ENCODE peak calls at places on chromosomes 13 and 19, in ten cellular contexts. One of them, this sample, is unnamed.

GRCh38 chr13:99296270-99296865 is 10.8 kb downstream of the GPR183 start:
- DNase-seq in DND-41: no peak
- DNase-seq in H9: no peak
- DNase-seq in fibroblast of lung: no peak
- DNase-seq in GM23248: no peak
- DNase-seq in neural progenitor cell: no peak
- DNase-seq in endothelial cell of umbilical vein: no peak
- DNase-seq in GM23338: no peak
- DNase-seq in IMR-90: peak; percentile 24
- DNase-seq in H1: no peak
- DNase-seq in this sample: no peak

GRCh38 chr19:11088508-11089253 is 582 bp upstream of the LDLR start:
- DNase-seq in DND-41: no peak
- DNase-seq in IMR-90: no peak
- DNase-seq in GM23248: peak; percentile 35
- DNase-seq in H9: no peak
- DNase-seq in endothelial cell of umbilical vein: no peak
- DNase-seq in H1: no peak
- DNase-seq in GM23338: no peak
- DNase-seq in neural progenitor cell: no peak
- DNase-seq in fibroblast of lung: peak; percentile 64
- DNase-seq in this sample: no peak

GRCh38 chr19:18417250-18418033 is 1.8 kb upstream of the SSBP4 start:
- DNase-seq in GM23248: peak; percentile 82
- DNase-seq in GM23338: peak; percentile 89
- DNase-seq in IMR-90: peak; percentile 73
- DNase-seq in endothelial cell of umbilical vein: peak; percentile 85
- DNase-seq in fibroblast of lung: peak; percentile 83
- DNase-seq in H1: peak; percentile 85
- DNase-seq in DND-41: peak; percentile 67
- DNase-seq in neural progenitor cell: peak; percentile 88
- DNase-seq in H9: peak; percentile 85
- DNase-seq in this sample: peak; percentile 67

GRCh38 chr13:99983401-99984133 is 2.0 kb downstream of the ZIC2 start:
- DNase-seq in fibroblast of lung: no peak
- DNase-seq in neural progenitor cell: peak; percentile 48
- DNase-seq in IMR-90: no peak
- DNase-seq in GM23248: peak; percentile 57
- DNase-seq in H9: peak; percentile 39
- DNase-seq in DND-41: no peak
- DNase-seq in GM23338: peak; percentile 63
- DNase-seq in endothelial cell of umbilical vein: no peak
- DNase-seq in H1: peak; percentile 46
- DNase-seq in this sample: no peak

GRCh38 chr13:39215971-39216370 is 177.7 kb downstream of the NHLRC3 start:
- DNase-seq in H1: no peak
- DNase-seq in fibroblast of lung: no peak
- DNase-seq in IMR-90: no peak
- DNase-seq in GM23248: no peak
- DNase-seq in DND-41: no peak
- DNase-seq in GM23338: no peak
- DNase-seq in endothelial cell of umbilical vein: no peak
- DNase-seq in H9: no peak
- DNase-seq in neural progenitor cell: no peak
- DNase-seq in this sample: no peak

GRCh38 chr13:110062077-110062776 is 244.7 kb downstream of the COL4A1 start:
- DNase-seq in DND-41: no peak
- DNase-seq in H9: no peak
- DNase-seq in GM23248: peak; percentile 59
- DNase-seq in GM23338: no peak
- DNase-seq in fibroblast of lung: no peak
- DNase-seq in H1: no peak
- DNase-seq in neural progenitor cell: no peak
- DNase-seq in IMR-90: peak; percentile 20
- DNase-seq in endothelial cell of umbilical vein: no peak
- DNase-seq in this sample: no peak

GRCh38 chr19:10270616-10271394 is at the start of gene ICAM1:
- DNase-seq in GM23338: peak; percentile 88
- DNase-seq in GM23248: peak; percentile 78
- DNase-seq in DND-41: peak; percentile 80
- DNase-seq in fibroblast of lung: peak; percentile 45
- DNase-seq in endothelial cell of umbilical vein: peak; percentile 92
- DNase-seq in H1: peak; percentile 87
- DNase-seq in neural progenitor cell: peak; percentile 71
- DNase-seq in H9: peak; percentile 88
- DNase-seq in IMR-90: peak; percentile 66
- DNase-seq in this sample: peak; percentile 71

GRCh38 chr19:3494559-3494958 is 5.9 kb downstream of the DOHH start:
- DNase-seq in GM23248: no peak
- DNase-seq in endothelial cell of umbilical vein: no peak
- DNase-seq in DND-41: peak; percentile 96
- DNase-seq in IMR-90: no peak
- DNase-seq in neural progenitor cell: no peak
- DNase-seq in H1: no peak
- DNase-seq in H9: no peak
- DNase-seq in GM23338: no peak
- DNase-seq in fibroblast of lung: no peak
- DNase-seq in this sample: no peak

GRCh38 chr19:57708641-57709354 is at the start of gene ZNF154:
- DNase-seq in IMR-90: peak; percentile 67
- DNase-seq in H9: peak; percentile 91
- DNase-seq in GM23248: peak; percentile 88
- DNase-seq in GM23338: peak; percentile 99
- DNase-seq in fibroblast of lung: peak; percentile 84
- DNase-seq in neural progenitor cell: peak; percentile 94
- DNase-seq in endothelial cell of umbilical vein: peak; percentile 36
- DNase-seq in H1: peak; percentile 81
- DNase-seq in DND-41: peak; percentile 44
- DNase-seq in this sample: no peak

GRCh38 chr13:62643799-62644484 is 1228.3 kb upstream of the PCDH20 start:
- DNase-seq in H9: peak; percentile 40
- DNase-seq in GM23248: no peak
- DNase-seq in neural progenitor cell: peak; percentile 49
- DNase-seq in fibroblast of lung: no peak
- DNase-seq in GM23338: peak; percentile 18
- DNase-seq in endothelial cell of umbilical vein: no peak
- DNase-seq in H1: no peak
- DNase-seq in DND-41: no peak
- DNase-seq in IMR-90: no peak
- DNase-seq in this sample: peak; percentile 79

GRCh38 chr19:40414536-40415535 is 1.7 kb upstream of the PRX start:
- DNase-seq in GM23248: no peak
- DNase-seq in fibroblast of lung: no peak
- DNase-seq in neural progenitor cell: peak; percentile 4
- DNase-seq in endothelial cell of umbilical vein: no peak
- DNase-seq in H1: no peak
- DNase-seq in IMR-90: no peak
- DNase-seq in H9: no peak
- DNase-seq in GM23338: no peak
- DNase-seq in DND-41: no peak
- DNase-seq in this sample: no peak

GRCh38 chr19:16232568-16232967 is 34.9 kb downstream of the AP1M1 start:
- DNase-seq in IMR-90: no peak
- DNase-seq in GM23338: peak; percentile 23
- DNase-seq in GM23248: no peak
- DNase-seq in neural progenitor cell: no peak
- DNase-seq in DND-41: no peak
- DNase-seq in H9: no peak
- DNase-seq in fibroblast of lung: no peak
- DNase-seq in H1: no peak
- DNase-seq in endothelial cell of umbilical vein: no peak
- DNase-seq in this sample: no peak

GRCh38 chr13:27101289-27101688 is 70.3 kb downstream of the USP12 start:
- DNase-seq in endothelial cell of umbilical vein: no peak
- DNase-seq in IMR-90: no peak
- DNase-seq in H1: no peak
- DNase-seq in fibroblast of lung: no peak
- DNase-seq in GM23338: no peak
- DNase-seq in H9: no peak
- DNase-seq in GM23248: no peak
- DNase-seq in neural progenitor cell: no peak
- DNase-seq in DND-41: no peak
- DNase-seq in this sample: no peak

GRCh38 chr13:27101847-27102246 is 69.8 kb downstream of the USP12 start:
- DNase-seq in H1: no peak
- DNase-seq in fibroblast of lung: no peak
- DNase-seq in GM23248: no peak
- DNase-seq in neural progenitor cell: no peak
- DNase-seq in GM23338: no peak
- DNase-seq in H9: no peak
- DNase-seq in endothelial cell of umbilical vein: no peak
- DNase-seq in DND-41: no peak
- DNase-seq in IMR-90: no peak
- DNase-seq in this sample: no peak

GRCh38 chr13:27110056-27110746 is 61.4 kb downstream of the USP12 start:
- DNase-seq in endothelial cell of umbilical vein: no peak
- DNase-seq in H1: no peak
- DNase-seq in GM23248: no peak
- DNase-seq in H9: no peak
- DNase-seq in IMR-90: no peak
- DNase-seq in DND-41: no peak
- DNase-seq in neural progenitor cell: no peak
- DNase-seq in GM23338: no peak
- DNase-seq in fibroblast of lung: no peak
- DNase-seq in this sample: no peak

GRCh38 chr13:27106144-27106543 is 65.5 kb downstream of the USP12 start:
- DNase-seq in fibroblast of lung: no peak
- DNase-seq in H1: no peak
- DNase-seq in GM23338: no peak
- DNase-seq in H9: no peak
- DNase-seq in DND-41: no peak
- DNase-seq in IMR-90: no peak
- DNase-seq in GM23248: no peak
- DNase-seq in endothelial cell of umbilical vein: no peak
- DNase-seq in neural progenitor cell: no peak
- DNase-seq in this sample: no peak

GRCh38 chr13:27104606-27105005 is 67.0 kb downstream of the USP12 start:
- DNase-seq in GM23248: no peak
- DNase-seq in endothelial cell of umbilical vein: no peak
- DNase-seq in DND-41: no peak
- DNase-seq in H1: no peak
- DNase-seq in fibroblast of lung: no peak
- DNase-seq in IMR-90: no peak
- DNase-seq in H9: no peak
- DNase-seq in neural progenitor cell: no peak
- DNase-seq in GM23338: no peak
- DNase-seq in this sample: no peak
- H4K20me1 ChIP-seq in GM23248: no peaks in the 10 kb centered on the region
- H4K20me1 ChIP-seq in endothelial cell of umbilical vein: peaks cover 2% of the 10 kb centered on the region
- H4K20me1 ChIP-seq in DND-41: peaks cover 7% of the 10 kb centered on the region
- H4K20me1 ChIP-seq in H1: no peaks in the 10 kb centered on the region
- H4K20me1 ChIP-seq in fibroblast of lung: no peaks in the 10 kb centered on the region
- H4K20me1 ChIP-seq in IMR-90: no peaks in the 10 kb centered on the region
- H4K20me1 ChIP-seq in H9: no peaks in the 10 kb centered on the region
- H4K20me1 ChIP-seq in neural progenitor cell: no peaks in the 10 kb centered on the region
- H4K20me1 ChIP-seq in GM23338: peaks cover 4% of the 10 kb centered on the region
- H4K20me1 ChIP-seq in this sample: no peaks in the 10 kb centered on the region

GRCh38 chr19:45876161-45876410 is 9.9 kb downstream of the IRF2BP1 start:
- DNase-seq in endothelial cell of umbilical vein: no peak
- DNase-seq in neural progenitor cell: no peak
- DNase-seq in fibroblast of lung: no peak
- DNase-seq in H9: no peak
- DNase-seq in DND-41: no peak
- DNase-seq in H1: no peak
- DNase-seq in GM23338: no peak
- DNase-seq in GM23248: peak; percentile 18
- DNase-seq in IMR-90: no peak
- DNase-seq in this sample: no peak
- H4K20me1 ChIP-seq in endothelial cell of umbilical vein: no peaks in the 10 kb centered on the region
- H4K20me1 ChIP-seq in neural progenitor cell: no peaks in the 10 kb centered on the region
- H4K20me1 ChIP-seq in fibroblast of lung: no peaks in the 10 kb centered on the region
- H4K20me1 ChIP-seq in H9: peaks cover 3% of the 10 kb centered on the region
- H4K20me1 ChIP-seq in DND-41: peaks cover 2% of the 10 kb centered on the region
- H4K20me1 ChIP-seq in H1: peaks cover 5% of the 10 kb centered on the region
- H4K20me1 ChIP-seq in GM23338: no peaks in the 10 kb centered on the region
- H4K20me1 ChIP-seq in GM23248: no peaks in the 10 kb centered on the region
- H4K20me1 ChIP-seq in IMR-90: no peaks in the 10 kb centered on the region
- H4K20me1 ChIP-seq in this sample: no peaks in the 10 kb centered on the region

GRCh38 chr19:51316688-51317087 is 5.2 kb downstream of the IGLON5 start:
- DNase-seq in endothelial cell of umbilical vein: no peak
- DNase-seq in neural progenitor cell: no peak
- DNase-seq in H9: no peak
- DNase-seq in GM23338: no peak
- DNase-seq in GM23248: no peak
- DNase-seq in fibroblast of lung: no peak
- DNase-seq in IMR-90: no peak
- DNase-seq in H1: no peak
- DNase-seq in DND-41: no peak
- DNase-seq in this sample: no peak
- H4K20me1 ChIP-seq in endothelial cell of umbilical vein: no peaks in the 10 kb centered on the region
- H4K20me1 ChIP-seq in neural progenitor cell: peaks cover 15% of the 10 kb centered on the region
- H4K20me1 ChIP-seq in H9: no peaks in the 10 kb centered on the region
- H4K20me1 ChIP-seq in GM23338: no peaks in the 10 kb centered on the region
- H4K20me1 ChIP-seq in GM23248: no peaks in the 10 kb centered on the region
- H4K20me1 ChIP-seq in fibroblast of lung: no peaks in the 10 kb centered on the region
- H4K20me1 ChIP-seq in IMR-90: no peaks in the 10 kb centered on the region
- H4K20me1 ChIP-seq in H1: peaks cover 3% of the 10 kb centered on the region
- H4K20me1 ChIP-seq in DND-41: peaks cover 3% of the 10 kb centered on the region
- H4K20me1 ChIP-seq in this sample: no peaks in the 10 kb centered on the region

GRCh38 chr13:106490177-106490576 is 45.3 kb downstream of the EFNB2 start:
- DNase-seq in DND-41: no peak
- DNase-seq in GM23248: no peak
- DNase-seq in neural progenitor cell: no peak
- DNase-seq in H1: no peak
- DNase-seq in endothelial cell of umbilical vein: no peak
- DNase-seq in H9: no peak
- DNase-seq in IMR-90: no peak
- DNase-seq in fibroblast of lung: no peak
- DNase-seq in GM23338: no peak
- DNase-seq in this sample: no peak

GRCh38 chr13:106490887-106491321 is 44.6 kb downstream of the EFNB2 start:
- DNase-seq in fibroblast of lung: no peak
- DNase-seq in H9: no peak
- DNase-seq in neural progenitor cell: no peak
- DNase-seq in H1: no peak
- DNase-seq in IMR-90: no peak
- DNase-seq in endothelial cell of umbilical vein: peak; percentile 65
- DNase-seq in GM23338: no peak
- DNase-seq in DND-41: no peak
- DNase-seq in GM23248: no peak
- DNase-seq in this sample: no peak

GRCh38 chr13:106486287-106486686 is 49.2 kb downstream of the EFNB2 start:
- DNase-seq in fibroblast of lung: no peak
- DNase-seq in DND-41: no peak
- DNase-seq in GM23338: no peak
- DNase-seq in endothelial cell of umbilical vein: no peak
- DNase-seq in H1: no peak
- DNase-seq in IMR-90: no peak
- DNase-seq in neural progenitor cell: no peak
- DNase-seq in GM23248: no peak
- DNase-seq in H9: no peak
- DNase-seq in this sample: no peak

GRCh38 chr13:106488671-106489070 is 46.8 kb downstream of the EFNB2 start:
- DNase-seq in endothelial cell of umbilical vein: peak; percentile 12
- DNase-seq in H9: no peak
- DNase-seq in GM23248: no peak
- DNase-seq in IMR-90: no peak
- DNase-seq in GM23338: no peak
- DNase-seq in neural progenitor cell: no peak
- DNase-seq in H1: no peak
- DNase-seq in fibroblast of lung: no peak
- DNase-seq in DND-41: no peak
- DNase-seq in this sample: no peak

GRCh38 chr13:106488075-106488474 is 47.4 kb downstream of the EFNB2 start:
- DNase-seq in H1: no peak
- DNase-seq in endothelial cell of umbilical vein: peak; percentile 1
- DNase-seq in neural progenitor cell: no peak
- DNase-seq in fibroblast of lung: no peak
- DNase-seq in IMR-90: no peak
- DNase-seq in H9: no peak
- DNase-seq in DND-41: no peak
- DNase-seq in GM23248: no peak
- DNase-seq in GM23338: no peak
- DNase-seq in this sample: no peak
- H4K20me1 ChIP-seq in H1: no peaks in the 10 kb centered on the region
- H4K20me1 ChIP-seq in endothelial cell of umbilical vein: no peaks in the 10 kb centered on the region
- H4K20me1 ChIP-seq in neural progenitor cell: peaks cover 51% of the 10 kb centered on the region
- H4K20me1 ChIP-seq in fibroblast of lung: no peaks in the 10 kb centered on the region
- H4K20me1 ChIP-seq in IMR-90: no peaks in the 10 kb centered on the region
- H4K20me1 ChIP-seq in H9: no peaks in the 10 kb centered on the region
- H4K20me1 ChIP-seq in DND-41: no peaks in the 10 kb centered on the region
- H4K20me1 ChIP-seq in GM23248: no peaks in the 10 kb centered on the region
- H4K20me1 ChIP-seq in GM23338: no peaks in the 10 kb centered on the region
- H4K20me1 ChIP-seq in this sample: no peaks in the 10 kb centered on the region

This sample was measured in Karpas-422.